ENCODE peak calls at places on chromosomes 5 and 9, in eight cellular contexts. P is IMR-90, S is hepatocyte, O is suprapubic skin, X is body of pancreas, I is mammary epithelial cell, B is pancreas, V is prostate gland. D is an unnamed sample. For H3K36me3 and H3K4me1, the result is how much of the 10 kb centered on the place peaks cover.

GRCh38 chr9:76216161-76216649 is 178.0 kb downstream of the RFK start:
- DNase-seq in P (peak), S (peak), O (no peak), X (no peak), I (peak), B (no peak), V (no peak), D (no peak)

GRCh38 chr5:141487131-141487530 is 1.8 kb upstream of the PCDHGC5 start:
- DNase-seq in P (no peak), S (no peak), O (peak), X (no peak), I (no peak), B (no peak), V (no peak), D (no peak)

GRCh38 chr5:59241564-59241963 is 652.0 kb downstream of the PDE4D start:
- DNase-seq in P (no peak), S (no peak), O (no peak), X (no peak), I (no peak), B (no peak), V (no peak), D (no peak)

GRCh38 chr5:180960209-180960608 is 28.4 kb upstream of the BTNL3 start:
- DNase-seq in P (no peak), S (no peak), O (no peak), X (no peak), I (no peak), B (no peak), V (no peak), D (no peak)

GRCh38 chr9:36023260-36024048 is 13.3 kb upstream of the RECK start:
- DNase-seq in P (peak), S (peak), O (no peak), X (peak), I (peak), B (peak), V (peak), D (peak)

GRCh38 chr9:72579190-72579589 is 57.8 kb downstream of the TMC1 start:
- DNase-seq in P (peak), S (peak), O (no peak), X (peak), I (peak), B (no peak), V (peak), D (no peak)

GRCh38 chr9:117451336-117451735 is 36.5 kb upstream of the ASTN2 start:
- DNase-seq in P (no peak), S (no peak), O (no peak), X (no peak), I (no peak), B (no peak), V (no peak), D (no peak)

GRCh38 chr9:35771524-35771923 is 17.4 kb upstream of the MSMP start:
- DNase-seq in P (no peak), S (no peak), O (no peak), X (peak), I (peak), B (no peak), V (peak), D (no peak)

GRCh38 chr9:129140397-129141065 is 29.3 kb downstream of the PTPA start:
- DNase-seq in P (peak), S (peak), O (no peak), X (peak), I (peak), B (peak), V (peak), D (peak)

GRCh38 chr5:6125781-6126180 is 252.6 kb downstream of the MED10 start:
- DNase-seq in P (no peak), S (no peak), O (no peak), X (no peak), I (no peak), B (no peak), V (no peak), D (no peak)

GRCh38 chr5:39713224-39713911 is 288.6 kb upstream of the DAB2 start:
- DNase-seq in P (peak), S (no peak), O (no peak), X (no peak), I (no peak), B (no peak), V (no peak), D (no peak)

GRCh38 chr5:39717186-39717897 is 292.6 kb upstream of the DAB2 start:
- DNase-seq in P (peak), S (no peak), O (no peak), X (no peak), I (no peak), B (no peak), V (no peak), D (no peak)

GRCh38 chr5:39712316-39713223 is 287.8 kb upstream of the DAB2 start:
- DNase-seq in P (no peak), S (no peak), O (no peak), X (no peak), I (no peak), B (no peak), V (no peak), D (no peak)

GRCh38 chr5:39714036-39714698 is 289.4 kb upstream of the DAB2 start:
- DNase-seq in P (peak), S (peak), O (no peak), X (peak), I (peak), B (no peak), V (peak), D (peak)

GRCh38 chr5:39716532-39716971 is 291.8 kb upstream of the DAB2 start:
- DNase-seq in P (peak), S (peak), O (no peak), X (peak), I (peak), B (peak), V (no peak), D (peak)
- TF ChIP-seq CTCF in P (peak), S (peak), O (no peak), X (peak), I (peak), B (no peak), V (peak), D (peak)

GRCh38 chr5:1056611-1057484 is 48.2 kb downstream of the NKD2 start:
- DNase-seq in P (no peak), S (no peak), O (no peak), X (no peak), I (no peak), B (peak), V (no peak), D (no peak)
- H3K36me3 ChIP-seq in P (under half), S (under half), O (half or more), X (under half), I (under half), B (under half), V (under half), D (under half)

DNA sequence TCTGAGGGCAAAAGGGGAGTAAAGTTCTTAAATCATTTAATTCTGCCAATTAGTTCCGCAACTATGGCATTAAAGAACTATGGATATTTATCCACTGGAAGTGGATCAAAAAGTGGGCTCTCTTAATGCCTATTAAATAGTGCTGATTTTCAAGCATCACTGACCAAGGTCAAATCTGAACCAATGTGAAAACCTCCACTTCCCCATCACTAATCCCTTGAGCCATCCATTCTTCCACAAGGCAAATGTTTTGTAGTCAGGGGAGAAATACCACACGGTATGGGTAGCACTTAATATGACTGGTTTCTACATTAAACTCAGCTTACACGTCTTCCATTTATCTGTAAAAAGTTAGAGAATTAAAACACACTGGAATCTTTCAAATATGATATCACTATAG is 57.6 kb downstream of the MLLT3 start:
- DNase-seq in P (no peak), S (no peak), O (no peak), X (no peak), I (no peak), B (no peak), V (no peak), D (no peak)
- H3K4me1 ChIP-seq in P (under half), S (under half), O (under half), X (under half), I (under half), B (under half), V (under half), D (under half)

DNA sequence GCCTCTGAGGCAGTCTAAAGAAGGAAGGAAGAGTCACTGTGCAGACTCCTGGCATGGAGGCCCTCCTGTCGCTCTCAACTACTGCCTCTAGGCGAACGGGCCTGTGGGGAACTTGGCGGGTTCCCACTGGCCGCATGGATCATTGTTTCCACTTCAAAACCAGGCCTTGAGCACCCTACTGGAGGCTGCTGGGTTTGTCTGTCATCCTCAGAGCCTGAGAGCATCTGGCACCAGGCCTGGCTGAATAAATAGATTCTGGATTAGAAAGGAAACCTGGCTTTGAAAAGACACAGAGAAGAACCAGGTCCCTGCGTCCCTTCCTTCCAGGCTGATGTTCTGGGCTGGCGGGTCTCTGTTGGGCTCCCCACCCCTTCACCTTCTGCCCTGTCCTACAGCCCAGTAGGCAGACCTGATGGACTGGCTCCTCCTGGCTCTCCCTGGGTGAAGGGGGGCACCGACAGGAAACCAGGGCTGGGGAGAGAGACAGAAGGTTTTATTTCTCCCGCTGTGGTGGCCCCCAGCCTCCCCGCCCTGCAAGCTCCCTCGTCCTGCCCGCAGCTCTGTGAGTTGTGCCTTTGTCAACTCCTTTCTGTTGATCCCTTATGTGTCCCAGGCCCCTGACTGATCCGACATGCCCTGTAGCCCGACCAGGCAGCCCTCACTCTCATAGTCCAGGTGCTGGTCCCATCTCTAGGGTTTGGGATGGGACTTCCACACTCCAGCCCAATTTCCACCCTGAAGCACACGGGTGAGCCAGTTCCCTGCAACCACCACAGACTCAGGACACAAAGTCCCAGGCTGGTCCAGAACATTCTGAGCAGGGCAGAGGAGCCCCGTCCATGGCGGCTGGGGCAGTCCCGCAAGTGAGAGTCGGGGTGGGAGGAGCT is 50.1 kb downstream of the ADAMTS2 start:
- DNase-seq in P (no peak), S (no peak), O (peak), X (no peak), I (no peak), B (peak), V (no peak), D (peak)
- TF ChIP-seq CTCF in P (no peak), S (no peak), O (no peak), X (no peak), I (no peak), B (no peak), V (no peak), D (no peak)

GRCh38 chr5:177330991-177331837 is 19.5 kb upstream of the MXD3 start:
- DNase-seq in P (no peak), S (no peak), O (no peak), X (no peak), I (no peak), B (peak), V (no peak), D (no peak)

GRCh38 chr5:177332896-177333260 is 18.6 kb downstream of the LMAN2 start:
- DNase-seq in P (no peak), S (no peak), O (no peak), X (no peak), I (no peak), B (peak), V (no peak), D (peak)

GRCh38 chr5:177333420-177334154 is 17.9 kb downstream of the LMAN2 start:
- DNase-seq in P (no peak), S (no peak), O (no peak), X (no peak), I (no peak), B (peak), V (no peak), D (no peak)

GRCh38 chr5:177334155-177334551 is 17.3 kb downstream of the LMAN2 start:
- DNase-seq in P (no peak), S (no peak), O (no peak), X (no peak), I (no peak), B (peak), V (no peak), D (peak)

DNA sequence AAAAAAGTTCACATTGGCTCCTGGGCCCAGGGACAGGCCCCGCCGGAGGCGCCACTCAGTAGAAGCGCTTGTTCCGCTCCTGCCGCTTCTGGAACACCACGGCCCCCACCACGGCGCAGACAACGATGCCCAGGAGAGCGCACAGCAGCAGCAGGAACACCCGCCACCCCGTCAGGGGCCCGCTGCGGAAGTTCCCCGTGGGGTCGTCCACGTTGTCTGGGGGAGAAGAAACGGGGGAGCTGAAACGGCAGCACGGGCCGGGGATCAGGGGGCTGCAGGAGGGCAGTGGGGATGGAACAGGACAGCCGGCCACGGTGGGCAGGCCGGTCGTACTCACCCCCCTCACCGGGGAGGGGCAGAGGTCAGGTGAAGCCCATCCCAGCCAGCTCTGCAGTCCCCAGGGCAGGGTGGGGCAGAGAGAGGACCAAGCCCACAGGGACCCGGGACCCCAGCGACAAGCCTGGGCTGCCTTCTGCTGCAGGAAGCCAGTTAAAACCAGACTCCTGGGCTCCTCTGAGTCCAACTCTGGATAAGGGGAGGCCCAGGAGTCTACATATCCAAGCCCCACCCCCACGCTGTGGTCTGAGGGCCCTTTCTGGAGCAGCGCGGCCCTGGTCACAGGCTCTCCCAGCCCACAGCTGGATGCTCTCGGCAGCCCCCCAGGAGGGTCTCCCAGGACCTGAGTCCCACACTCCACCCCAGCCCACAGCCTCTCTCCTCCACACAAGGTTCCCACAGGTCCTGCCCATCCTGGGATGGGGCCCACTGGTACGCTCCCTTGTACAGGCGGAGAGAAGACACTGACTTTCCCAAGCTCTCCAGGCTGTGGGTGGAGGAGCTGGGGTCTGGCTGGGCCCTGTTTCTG is 19.2 kb downstream of the LMAN2 start:
- DNase-seq in P (no peak), S (no peak), O (no peak), X (no peak), I (no peak), B (peak), V (no peak), D (no peak)
- H3K36me3 ChIP-seq in P (half or more), S (under half), O (half or more), X (under half), I (under half), B (under half), V (under half), D (half or more)

GRCh38 chr9:130264414-130265350 is 878 bp upstream of the HMCN2 start:
- DNase-seq in P (no peak), S (no peak), O (peak), X (no peak), I (no peak), B (peak), V (no peak), D (no peak)
- H3K4me1 ChIP-seq in P (under half), S (under half), O (under half), X (under half), I (under half), B (under half), V (under half), D (under half)